ENCODE peak calls at places on chromosomes 11 and 22, in six cellular contexts. One of them, this sample, is unnamed.
A peak's percentile ranks its signal among the peaks of the same experiment; 100 is the strongest.

GRCh38 chr22:41862160-41862529 is 29.2 kb downstream of the SREBF2 start:
- DNase-seq in lower leg skin: no peak
- DNase-seq in progenitor cell of endocrine pancreas: no peak
- DNase-seq in brain microvascular endothelial cell: no peak
- DNase-seq in stomach: no peak
- DNase-seq in fibroblast of mammary gland: peak; percentile 30
- DNase-seq in this sample: peak; percentile 70

GRCh38 chr11:13776134-13776815 is 107.8 kb downstream of the FAR1 start:
- DNase-seq in progenitor cell of endocrine pancreas: no peak
- DNase-seq in brain microvascular endothelial cell: no peak
- DNase-seq in lower leg skin: no peak
- DNase-seq in stomach: no peak
- DNase-seq in fibroblast of mammary gland: no peak
- DNase-seq in this sample: no peak

GRCh38 chr22:36329217-36330078 is 58.3 kb downstream of the MYH9 start:
- DNase-seq in progenitor cell of endocrine pancreas: peak; percentile 52
- DNase-seq in stomach: peak; percentile 51
- DNase-seq in lower leg skin: no peak
- DNase-seq in brain microvascular endothelial cell: peak; percentile 92
- DNase-seq in fibroblast of mammary gland: peak; percentile 79
- DNase-seq in this sample: no peak

GRCh38 chr22:30602049-30602448 is 4.9 kb upstream of the TCN2 start:
- DNase-seq in lower leg skin: no peak
- DNase-seq in progenitor cell of endocrine pancreas: no peak
- DNase-seq in fibroblast of mammary gland: peak; percentile 31
- DNase-seq in brain microvascular endothelial cell: peak; percentile 28
- DNase-seq in stomach: no peak
- DNase-seq in this sample: no peak

GRCh38 chr11:73640567-73640966 is 5.8 kb upstream of the PLEKHB1 start:
- DNase-seq in brain microvascular endothelial cell: no peak
- DNase-seq in stomach: no peak
- DNase-seq in fibroblast of mammary gland: no peak
- DNase-seq in progenitor cell of endocrine pancreas: no peak
- DNase-seq in lower leg skin: no peak
- DNase-seq in this sample: no peak

GRCh38 chr22:38477515-38477914 is 9.6 kb downstream of the KDELR3 start:
- DNase-seq in lower leg skin: no peak
- DNase-seq in brain microvascular endothelial cell: no peak
- DNase-seq in stomach: no peak
- DNase-seq in progenitor cell of endocrine pancreas: no peak
- DNase-seq in fibroblast of mammary gland: no peak
- DNase-seq in this sample: no peak

GRCh38 chr11:122202161-122202950 is 86.3 kb upstream of the BLID start:
- DNase-seq in brain microvascular endothelial cell: peak; percentile 76
- DNase-seq in progenitor cell of endocrine pancreas: no peak
- DNase-seq in stomach: no peak
- DNase-seq in fibroblast of mammary gland: peak; percentile 93
- DNase-seq in lower leg skin: no peak
- DNase-seq in this sample: no peak

GRCh38 chr11:2168286-2169000 is 3.2 kb downstream of the TH start:
- DNase-seq in stomach: no peak
- DNase-seq in progenitor cell of endocrine pancreas: no peak
- DNase-seq in fibroblast of mammary gland: no peak
- DNase-seq in lower leg skin: no peak
- DNase-seq in brain microvascular endothelial cell: no peak
- DNase-seq in this sample: no peak

GRCh38 chr22:39311592-39312400 is 7.6 kb downstream of the RPL3 start:
- DNase-seq in progenitor cell of endocrine pancreas: no peak
- DNase-seq in lower leg skin: no peak
- DNase-seq in fibroblast of mammary gland: no peak
- DNase-seq in stomach: no peak
- DNase-seq in brain microvascular endothelial cell: no peak
- DNase-seq in this sample: no peak

GRCh38 chr22:35782504-35782903 is 64.8 kb downstream of the APOL5 start:
- DNase-seq in lower leg skin: no peak
- DNase-seq in progenitor cell of endocrine pancreas: no peak
- DNase-seq in stomach: no peak
- DNase-seq in brain microvascular endothelial cell: no peak
- DNase-seq in fibroblast of mammary gland: no peak
- DNase-seq in this sample: no peak

GRCh38 chr11:103395612-103396011 is 286.4 kb downstream of the DYNC2H1 start:
- DNase-seq in brain microvascular endothelial cell: peak; percentile 12
- DNase-seq in lower leg skin: no peak
- DNase-seq in progenitor cell of endocrine pancreas: no peak
- DNase-seq in stomach: no peak
- DNase-seq in fibroblast of mammary gland: peak; percentile 23
- DNase-seq in this sample: no peak

GRCh38 chr11:77055913-77056312 is 10.9 kb upstream of the CAPN5 start:
- DNase-seq in lower leg skin: no peak
- DNase-seq in progenitor cell of endocrine pancreas: no peak
- DNase-seq in brain microvascular endothelial cell: no peak
- DNase-seq in stomach: no peak
- DNase-seq in fibroblast of mammary gland: no peak
- DNase-seq in this sample: no peak

GRCh38 chr11:10514210-10514609 is 26.8 kb downstream of the RNF141 start:
- DNase-seq in fibroblast of mammary gland: peak; percentile 35
- DNase-seq in brain microvascular endothelial cell: no peak
- DNase-seq in progenitor cell of endocrine pancreas: no peak
- DNase-seq in stomach: no peak
- DNase-seq in lower leg skin: no peak
- DNase-seq in this sample: no peak

GRCh38 chr11:120515186-120515723 is 3.7 kb downstream of the GRIK4 start:
- DNase-seq in stomach: no peak
- DNase-seq in progenitor cell of endocrine pancreas: no peak
- DNase-seq in brain microvascular endothelial cell: no peak
- DNase-seq in fibroblast of mammary gland: no peak
- DNase-seq in lower leg skin: no peak
- DNase-seq in this sample: no peak

GRCh38 chr22:38305481-38306448 is 11.5 kb downstream of the CSNK1E start:
- DNase-seq in stomach: no peak
- DNase-seq in lower leg skin: no peak
- DNase-seq in progenitor cell of endocrine pancreas: no peak
- DNase-seq in fibroblast of mammary gland: peak; percentile 77
- DNase-seq in brain microvascular endothelial cell: no peak
- DNase-seq in this sample: peak; percentile 80

GRCh38 chr11:32213223-32213622 is 122.3 kb downstream of the RCN1 start:
- DNase-seq in stomach: no peak
- DNase-seq in lower leg skin: no peak
- DNase-seq in brain microvascular endothelial cell: peak; percentile 59
- DNase-seq in fibroblast of mammary gland: peak; percentile 95
- DNase-seq in progenitor cell of endocrine pancreas: no peak
- DNase-seq in this sample: no peak

GRCh38 chr22:30943368-30943767 is 25.2 kb downstream of the MORC2 start:
- DNase-seq in lower leg skin: no peak
- DNase-seq in fibroblast of mammary gland: no peak
- DNase-seq in stomach: no peak
- DNase-seq in brain microvascular endothelial cell: no peak
- DNase-seq in progenitor cell of endocrine pancreas: no peak
- DNase-seq in this sample: no peak

GRCh38 chr11:14872032-14872431 is 20.0 kb downstream of the CYP2R1 start:
- DNase-seq in progenitor cell of endocrine pancreas: no peak
- DNase-seq in fibroblast of mammary gland: no peak
- DNase-seq in lower leg skin: no peak
- DNase-seq in brain microvascular endothelial cell: no peak
- DNase-seq in stomach: no peak
- DNase-seq in this sample: no peak
- TF ChIP-seq CTCF in progenitor cell of endocrine pancreas: no peak
- TF ChIP-seq CTCF in fibroblast of mammary gland: no peak
- TF ChIP-seq CTCF in lower leg skin: no peak
- TF ChIP-seq CTCF in brain microvascular endothelial cell: no peak
- TF ChIP-seq CTCF in stomach: no peak
- TF ChIP-seq CTCF in this sample: no peak

GRCh38 chr22:19103881-19104821 is 18.1 kb downstream of the DGCR2 start:
- DNase-seq in lower leg skin: no peak
- DNase-seq in progenitor cell of endocrine pancreas: no peak
- DNase-seq in brain microvascular endothelial cell: no peak
- DNase-seq in fibroblast of mammary gland: no peak
- DNase-seq in stomach: no peak
- DNase-seq in this sample: no peak

GRCh38 chr22:19106886-19107729 is 15.1 kb downstream of the DGCR2 start:
- DNase-seq in progenitor cell of endocrine pancreas: no peak
- DNase-seq in fibroblast of mammary gland: no peak
- DNase-seq in brain microvascular endothelial cell: no peak
- DNase-seq in lower leg skin: no peak
- DNase-seq in stomach: no peak
- DNase-seq in this sample: no peak

GRCh38 chr22:19105456-19105855 is 16.8 kb downstream of the DGCR2 start:
- DNase-seq in progenitor cell of endocrine pancreas: no peak
- DNase-seq in brain microvascular endothelial cell: no peak
- DNase-seq in lower leg skin: no peak
- DNase-seq in stomach: no peak
- DNase-seq in fibroblast of mammary gland: no peak
- DNase-seq in this sample: no peak

GRCh38 chr22:19107730-19108074 is 14.5 kb downstream of the DGCR2 start:
- DNase-seq in progenitor cell of endocrine pancreas: no peak
- DNase-seq in stomach: no peak
- DNase-seq in lower leg skin: no peak
- DNase-seq in brain microvascular endothelial cell: no peak
- DNase-seq in fibroblast of mammary gland: no peak
- DNase-seq in this sample: no peak

GRCh38 chr22:19105867-19106802 is 16.1 kb downstream of the DGCR2 start:
- DNase-seq in stomach: no peak
- DNase-seq in brain microvascular endothelial cell: no peak
- DNase-seq in lower leg skin: no peak
- DNase-seq in progenitor cell of endocrine pancreas: no peak
- DNase-seq in fibroblast of mammary gland: no peak
- DNase-seq in this sample: no peak
- TF ChIP-seq CTCF in stomach: no peak
- TF ChIP-seq CTCF in brain microvascular endothelial cell: peak; percentile 51
- TF ChIP-seq CTCF in lower leg skin: no peak
- TF ChIP-seq CTCF in progenitor cell of endocrine pancreas: peak; percentile 35
- TF ChIP-seq CTCF in fibroblast of mammary gland: peak; percentile 27
- TF ChIP-seq CTCF in this sample: peak; percentile 41

DNA sequence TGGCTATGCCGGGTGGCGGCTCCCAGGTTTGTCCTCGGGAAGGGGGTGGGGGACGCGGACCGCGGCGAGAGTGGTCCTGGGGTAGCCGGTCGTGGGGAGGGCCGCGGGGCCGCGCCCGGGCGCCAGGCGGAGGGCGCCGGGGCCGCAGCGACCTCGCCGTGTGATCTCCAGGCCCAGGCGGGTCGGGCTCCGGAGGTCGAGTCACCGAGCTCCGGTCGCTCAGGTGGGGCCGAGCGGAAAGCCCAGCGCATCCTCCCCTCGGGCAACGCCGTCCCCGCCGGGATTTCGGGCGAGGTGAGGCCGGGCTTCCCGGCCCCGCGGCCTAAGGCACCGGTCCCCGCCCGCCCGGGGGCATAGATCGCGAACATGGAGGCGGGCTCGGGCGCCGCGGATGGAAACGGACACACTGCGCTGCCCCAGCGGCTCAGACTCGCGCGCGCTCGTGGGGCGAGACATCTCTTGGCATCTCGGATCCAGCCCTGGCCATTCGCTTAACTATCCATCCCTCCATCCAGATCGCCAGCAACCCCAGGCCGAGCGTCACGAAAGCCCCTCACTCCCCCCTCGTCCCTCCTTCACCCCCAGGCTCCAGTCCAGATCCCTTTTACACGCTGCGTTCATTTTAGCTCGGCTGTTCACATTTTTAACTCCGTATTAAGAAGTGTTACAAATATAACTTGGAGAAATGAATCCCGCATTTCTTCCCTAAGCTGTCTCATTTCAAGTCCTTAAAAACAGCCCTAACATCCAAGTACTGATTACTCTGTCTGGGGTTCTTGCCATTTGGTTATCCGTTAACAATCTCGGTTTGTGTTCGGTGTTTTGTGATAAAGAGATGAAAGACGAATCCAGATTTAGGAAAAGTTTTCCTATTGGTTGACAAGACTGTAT is 460 bp downstream of the ZC3H12C start:
- DNase-seq in stomach: peak; percentile 56
- DNase-seq in fibroblast of mammary gland: peak; percentile 64
- DNase-seq in brain microvascular endothelial cell: peak; percentile 45
- DNase-seq in progenitor cell of endocrine pancreas: peak; percentile 44
- DNase-seq in lower leg skin: peak; percentile 37
- DNase-seq in this sample: peak; percentile 37
- TF ChIP-seq CTCF in stomach: no peak
- TF ChIP-seq CTCF in fibroblast of mammary gland: no peak
- TF ChIP-seq CTCF in brain microvascular endothelial cell: no peak
- TF ChIP-seq CTCF in progenitor cell of endocrine pancreas: no peak
- TF ChIP-seq CTCF in lower leg skin: no peak
- TF ChIP-seq CTCF in this sample: no peak

DNA sequence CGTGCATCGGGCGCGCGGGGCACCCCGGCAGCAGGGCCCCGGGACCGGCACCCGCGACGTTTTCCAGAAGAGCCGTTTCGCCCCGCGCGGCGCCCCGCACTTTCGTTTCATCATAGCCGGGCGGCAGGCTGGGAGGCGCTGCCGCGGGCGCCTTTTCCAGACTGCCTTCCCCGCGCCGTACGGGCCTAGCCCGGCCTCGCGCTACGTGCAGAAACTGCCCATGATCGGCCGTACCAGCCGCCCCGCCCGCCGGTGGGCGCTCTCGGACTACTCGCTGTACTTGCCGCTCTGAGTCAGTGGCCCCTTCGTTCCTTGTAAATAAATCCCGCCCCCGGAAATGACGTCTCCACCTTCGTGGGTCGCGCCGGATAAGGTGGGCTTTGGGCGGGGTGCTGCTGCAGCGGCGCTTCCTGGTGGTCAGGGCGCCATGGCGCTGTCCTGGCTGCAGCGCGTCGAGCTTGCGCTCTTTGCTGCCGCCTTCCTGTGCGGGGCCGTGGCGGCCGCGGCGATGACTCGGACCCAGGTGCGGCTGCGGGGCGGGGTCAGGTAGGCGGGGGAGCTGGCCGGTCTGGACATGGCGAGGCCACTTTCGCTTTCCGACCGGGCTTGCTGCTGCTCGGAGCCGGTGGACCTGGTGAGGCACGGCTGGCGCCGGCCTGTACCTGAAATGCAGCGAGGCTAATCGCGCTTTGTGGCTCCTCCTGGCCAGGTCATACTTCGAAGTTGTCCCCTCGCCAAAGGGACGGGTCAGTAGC is at the start of gene TMEM179B:
- DNase-seq in fibroblast of mammary gland: peak; percentile 97
- DNase-seq in brain microvascular endothelial cell: peak; percentile 98
- DNase-seq in lower leg skin: peak; percentile 99
- DNase-seq in stomach: peak; percentile 100
- DNase-seq in progenitor cell of endocrine pancreas: peak; percentile 91
- DNase-seq in this sample: peak; percentile 98
- TF ChIP-seq CTCF in fibroblast of mammary gland: peak; percentile 40
- TF ChIP-seq CTCF in brain microvascular endothelial cell: peak; percentile 80
- TF ChIP-seq CTCF in lower leg skin: no peak
- TF ChIP-seq CTCF in stomach: no peak
- TF ChIP-seq CTCF in progenitor cell of endocrine pancreas: peak; percentile 28
- TF ChIP-seq CTCF in this sample: peak; percentile 68

DNA sequence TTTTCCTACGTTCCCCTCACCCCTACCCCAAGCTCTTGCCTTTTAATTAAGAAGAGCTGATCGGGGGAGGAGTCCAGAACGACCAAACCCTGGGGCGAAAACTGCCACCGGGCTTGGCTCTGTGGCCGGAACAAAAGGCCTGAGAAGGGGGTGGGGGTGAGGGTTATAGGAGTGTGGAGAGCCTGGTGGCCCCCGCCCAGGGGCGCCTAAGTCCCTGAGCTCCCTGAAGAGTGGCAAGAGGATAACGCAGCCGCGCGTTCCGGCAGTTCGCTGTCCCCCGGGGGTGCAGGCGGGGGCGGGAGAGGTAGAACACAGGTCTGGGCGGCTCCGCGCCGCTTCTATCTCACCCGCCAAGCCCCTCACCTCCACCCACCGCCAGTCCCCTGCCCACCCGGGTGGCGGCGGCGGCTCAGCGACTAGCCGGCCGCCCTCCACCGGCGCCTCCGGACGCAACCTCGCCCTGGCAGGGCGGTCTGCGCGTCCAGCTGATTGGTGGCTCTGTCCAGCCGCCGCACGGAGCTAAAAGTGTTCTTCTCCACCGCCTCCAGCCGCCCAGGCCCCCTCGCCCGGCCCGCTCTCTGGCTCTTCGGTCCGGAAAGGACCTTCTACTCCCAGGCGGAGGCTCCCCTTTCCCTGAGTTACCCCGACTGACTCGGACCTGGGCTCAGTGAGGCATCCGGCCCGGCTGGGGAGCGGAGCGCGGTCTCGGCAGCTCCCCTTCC is 18.8 kb upstream of the BDNF start:
- DNase-seq in brain microvascular endothelial cell: no peak
- DNase-seq in stomach: no peak
- DNase-seq in lower leg skin: no peak
- DNase-seq in fibroblast of mammary gland: no peak
- DNase-seq in progenitor cell of endocrine pancreas: peak; percentile 46
- DNase-seq in this sample: no peak
- TF ChIP-seq CTCF in brain microvascular endothelial cell: no peak
- TF ChIP-seq CTCF in stomach: no peak
- TF ChIP-seq CTCF in lower leg skin: no peak
- TF ChIP-seq CTCF in fibroblast of mammary gland: no peak
- TF ChIP-seq CTCF in progenitor cell of endocrine pancreas: no peak
- TF ChIP-seq CTCF in this sample: no peak

This sample was measured in GM13977.